ENCODE peak calls at places on chromosomes 1 and 21, in five cellular contexts. One of them, this sample, is unnamed.

GRCh38 chr21:29481641-29482040 is 182.9 kb downstream of the BACH1 start:
- DNase-seq in colonic mucosa: no peak
- DNase-seq in GM23338: no peak
- DNase-seq in cardiac muscle cell: no peak
- DNase-seq in tibial nerve: no peak
- DNase-seq in this sample: no peak

GRCh38 chr1:172640146-172640545 is 18.8 kb upstream of the FASLG start:
- DNase-seq in colonic mucosa: no peak
- DNase-seq in GM23338: no peak
- DNase-seq in tibial nerve: no peak
- DNase-seq in cardiac muscle cell: no peak
- DNase-seq in this sample: no peak

GRCh38 chr1:205532996-205533728 is 28.7 kb downstream of the CDK18 start:
- DNase-seq in cardiac muscle cell: no peak
- DNase-seq in tibial nerve: no peak
- DNase-seq in GM23338: no peak
- DNase-seq in colonic mucosa: no peak
- DNase-seq in this sample: no peak

GRCh38 chr1:178825167-178825566 is 45.7 kb downstream of the ANGPTL1 start:
- DNase-seq in GM23338: no peak
- DNase-seq in colonic mucosa: no peak
- DNase-seq in cardiac muscle cell: no peak
- DNase-seq in tibial nerve: no peak
- DNase-seq in this sample: no peak

GRCh38 chr1:31007462-31007991 is 58.0 kb downstream of the PUM1 start:
- DNase-seq in colonic mucosa: no peak
- DNase-seq in GM23338: no peak
- DNase-seq in tibial nerve: no peak
- DNase-seq in cardiac muscle cell: no peak
- DNase-seq in this sample: no peak

GRCh38 chr1:185663332-185663731 is 70.9 kb upstream of the HMCN1 start:
- DNase-seq in colonic mucosa: no peak
- DNase-seq in tibial nerve: no peak
- DNase-seq in cardiac muscle cell: no peak
- DNase-seq in GM23338: no peak
- DNase-seq in this sample: no peak

GRCh38 chr1:235015291-235015990 is 113.2 kb downstream of the TOMM20 start:
- DNase-seq in cardiac muscle cell: no peak
- DNase-seq in GM23338: no peak
- DNase-seq in tibial nerve: no peak
- DNase-seq in colonic mucosa: no peak
- DNase-seq in this sample: no peak

GRCh38 chr1:9037476-9038337 is 11.5 kb upstream of the SLC2A7 start:
- DNase-seq in GM23338: no peak
- DNase-seq in colonic mucosa: no peak
- DNase-seq in tibial nerve: no peak
- DNase-seq in cardiac muscle cell: no peak
- DNase-seq in this sample: no peak

GRCh38 chr1:209305221-209305954 is 278.1 kb upstream of the CAMK1G start:
- DNase-seq in colonic mucosa: no peak
- DNase-seq in tibial nerve: no peak
- DNase-seq in cardiac muscle cell: no peak
- DNase-seq in GM23338: no peak
- DNase-seq in this sample: no peak

GRCh38 chr1:193321242-193321842 is 134.9 kb upstream of the B3GALT2 start:
- DNase-seq in GM23338: no peak
- DNase-seq in cardiac muscle cell: no peak
- DNase-seq in colonic mucosa: no peak
- DNase-seq in tibial nerve: no peak
- DNase-seq in this sample: no peak

GRCh38 chr21:30256100-30256499 is 26.6 kb downstream of the KRTAP24-1 start:
- DNase-seq in colonic mucosa: peak
- DNase-seq in GM23338: no peak
- DNase-seq in cardiac muscle cell: no peak
- DNase-seq in tibial nerve: no peak
- DNase-seq in this sample: no peak

GRCh38 chr1:21478356-21478755 is 30.9 kb upstream of the ALPL start:
- DNase-seq in cardiac muscle cell: no peak
- DNase-seq in GM23338: no peak
- DNase-seq in tibial nerve: no peak
- DNase-seq in colonic mucosa: no peak
- DNase-seq in this sample: no peak

GRCh38 chr1:2289607-2290006 is 61.5 kb downstream of the SKI start:
- DNase-seq in tibial nerve: no peak
- DNase-seq in GM23338: no peak
- DNase-seq in colonic mucosa: no peak
- DNase-seq in cardiac muscle cell: no peak
- DNase-seq in this sample: no peak

GRCh38 chr21:36321325-36322082 is 1.5 kb downstream of the MORC3 start:
- DNase-seq in tibial nerve: no peak
- DNase-seq in GM23338: peak
- DNase-seq in cardiac muscle cell: peak
- DNase-seq in colonic mucosa: no peak
- DNase-seq in this sample: no peak

GRCh38 chr1:226054519-226055327 is 7.8 kb upstream of the H3-3A start:
- DNase-seq in GM23338: no peak
- DNase-seq in cardiac muscle cell: no peak
- DNase-seq in colonic mucosa: no peak
- DNase-seq in tibial nerve: no peak
- DNase-seq in this sample: no peak

GRCh38 chr1:32398401-32398800 is 4.2 kb upstream of the BSDC1 start:
- DNase-seq in colonic mucosa: no peak
- DNase-seq in cardiac muscle cell: no peak
- DNase-seq in GM23338: no peak
- DNase-seq in tibial nerve: no peak
- DNase-seq in this sample: no peak

GRCh38 chr1:116232989-116233514 is 121.9 kb downstream of the MAB21L3 start:
- DNase-seq in tibial nerve: no peak
- DNase-seq in colonic mucosa: no peak
- DNase-seq in GM23338: no peak
- DNase-seq in cardiac muscle cell: peak
- DNase-seq in this sample: no peak

DNA sequence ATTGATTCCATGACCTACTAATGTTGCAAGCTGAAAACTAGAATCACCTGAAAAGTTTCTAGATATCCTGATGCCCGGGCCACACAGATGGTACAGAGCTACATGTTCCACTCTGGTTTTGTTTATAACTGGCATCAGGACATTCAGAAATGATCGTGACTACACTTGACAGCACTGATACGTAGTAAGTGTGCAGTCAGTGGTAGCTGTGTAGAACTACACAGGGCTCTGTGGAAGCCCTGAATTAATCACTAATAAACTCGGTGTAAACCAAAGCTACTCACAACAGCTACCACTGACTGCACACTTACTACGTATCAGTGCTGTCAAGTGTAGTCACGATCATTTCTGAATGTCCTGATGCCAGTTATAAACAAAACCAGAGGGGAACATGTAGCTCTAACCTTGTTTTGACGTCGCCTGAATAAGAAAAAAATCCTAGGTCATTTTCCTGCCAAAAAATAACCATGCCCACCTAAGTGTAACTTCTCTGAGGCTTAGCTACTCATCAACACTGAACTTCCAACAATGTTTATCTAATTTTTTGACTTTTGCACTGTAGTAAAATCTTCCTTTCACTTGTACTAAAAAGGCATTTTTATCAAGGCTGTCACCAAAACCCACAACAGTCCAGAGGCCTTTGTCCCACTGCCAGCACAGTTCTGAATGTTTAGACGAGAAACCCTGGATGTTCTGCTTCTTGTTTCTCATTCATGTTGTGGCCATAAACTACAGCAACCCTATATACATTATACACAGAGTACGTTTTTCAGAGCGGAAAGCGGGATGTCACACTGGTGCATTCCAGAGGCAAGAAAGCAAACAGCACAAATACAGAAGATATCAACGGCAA is 149.6 kb downstream of the TGFBR3 start:
- DNase-seq in colonic mucosa: no peak
- DNase-seq in tibial nerve: no peak
- DNase-seq in cardiac muscle cell: no peak
- DNase-seq in GM23338: no peak
- DNase-seq in this sample: no peak
- H3K4me3 ChIP-seq in colonic mucosa: no peak
- H3K4me3 ChIP-seq in tibial nerve: no peak
- H3K4me3 ChIP-seq in cardiac muscle cell: no peak
- H3K4me3 ChIP-seq in GM23338: no peak
- H3K4me3 ChIP-seq in this sample: no peak

GRCh38 chr1:45554198-45554597 is 3.6 kb downstream of the AKR1A1 start:
- DNase-seq in tibial nerve: no peak
- DNase-seq in colonic mucosa: no peak
- DNase-seq in GM23338: no peak
- DNase-seq in cardiac muscle cell: no peak
- DNase-seq in this sample: no peak

GRCh38 chr1:45550401-45551305 is at the start of gene AKR1A1:
- DNase-seq in cardiac muscle cell: peak
- DNase-seq in tibial nerve: peak
- DNase-seq in GM23338: peak
- DNase-seq in colonic mucosa: peak
- DNase-seq in this sample: peak

GRCh38 chr1:45557422-45557944 is 6.9 kb downstream of the AKR1A1 start:
- DNase-seq in GM23338: no peak
- DNase-seq in colonic mucosa: no peak
- DNase-seq in cardiac muscle cell: no peak
- DNase-seq in tibial nerve: no peak
- DNase-seq in this sample: no peak

GRCh38 chr1:45551684-45552083 is 1.1 kb downstream of the AKR1A1 start:
- DNase-seq in colonic mucosa: no peak
- DNase-seq in GM23338: no peak
- DNase-seq in cardiac muscle cell: no peak
- DNase-seq in tibial nerve: no peak
- DNase-seq in this sample: no peak

DNA sequence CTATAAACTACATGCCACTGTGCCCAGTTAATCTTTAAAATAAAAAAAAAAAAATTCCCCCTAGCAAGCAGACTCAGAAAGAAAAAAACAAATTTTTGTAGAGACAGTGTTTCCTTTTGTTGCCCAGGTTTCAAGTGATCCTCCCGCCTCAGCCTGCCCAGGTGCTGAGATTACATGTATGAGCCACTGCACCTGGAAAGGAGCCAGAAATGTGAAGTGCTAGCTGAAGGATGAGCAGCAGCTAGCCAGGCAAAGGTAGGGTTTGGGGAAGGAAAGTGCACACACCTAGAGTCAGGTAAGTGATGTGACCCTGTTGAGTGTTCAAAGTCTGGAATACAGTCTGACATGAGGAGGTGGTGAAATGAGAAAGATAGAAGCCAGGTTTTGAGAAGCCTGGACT is 1.7 kb downstream of the AKR1A1 start:
- DNase-seq in GM23338: no peak
- DNase-seq in tibial nerve: no peak
- DNase-seq in cardiac muscle cell: no peak
- DNase-seq in colonic mucosa: peak
- DNase-seq in this sample: no peak
- H3K4me3 ChIP-seq in GM23338: peak
- H3K4me3 ChIP-seq in tibial nerve: no peak
- H3K4me3 ChIP-seq in cardiac muscle cell: no peak
- H3K4me3 ChIP-seq in colonic mucosa: no peak
- H3K4me3 ChIP-seq in this sample: no peak

GRCh38 chr1:43554444-43554992 is 23.8 kb downstream of the PTPRF start:
- DNase-seq in GM23338: peak
- DNase-seq in colonic mucosa: no peak
- DNase-seq in tibial nerve: no peak
- DNase-seq in cardiac muscle cell: peak
- DNase-seq in this sample: no peak

GRCh38 chr1:43559714-43560113 is 29.0 kb downstream of the PTPRF start:
- DNase-seq in cardiac muscle cell: no peak
- DNase-seq in tibial nerve: no peak
- DNase-seq in GM23338: no peak
- DNase-seq in colonic mucosa: no peak
- DNase-seq in this sample: no peak

GRCh38 chr1:43557744-43558245 is 27.1 kb downstream of the PTPRF start:
- DNase-seq in cardiac muscle cell: no peak
- DNase-seq in GM23338: peak
- DNase-seq in colonic mucosa: peak
- DNase-seq in tibial nerve: no peak
- DNase-seq in this sample: no peak

GRCh38 chr1:43558346-43558841 is 27.7 kb downstream of the PTPRF start:
- DNase-seq in GM23338: peak
- DNase-seq in cardiac muscle cell: peak
- DNase-seq in colonic mucosa: peak
- DNase-seq in tibial nerve: no peak
- DNase-seq in this sample: no peak

DNA sequence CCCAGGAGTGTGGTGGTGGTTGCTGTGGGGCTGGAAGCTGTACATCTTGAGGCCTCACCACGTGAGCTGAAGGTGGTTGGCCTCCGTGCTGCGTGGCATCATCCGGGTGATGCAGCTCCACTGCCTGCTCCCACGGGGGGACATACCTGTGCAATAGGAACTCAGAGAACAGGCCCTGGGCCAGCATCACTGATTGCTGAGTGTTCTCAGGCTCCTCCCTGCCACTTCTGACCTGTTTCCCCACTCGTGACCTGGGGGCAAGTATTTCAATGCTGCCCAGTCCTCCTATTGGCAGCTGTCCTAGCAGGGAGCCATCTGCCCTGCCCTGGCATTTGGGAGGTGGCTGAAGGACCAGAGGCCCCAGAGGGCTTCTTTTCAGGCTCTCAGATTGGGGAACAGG is 26.1 kb downstream of the PTPRF start:
- DNase-seq in tibial nerve: no peak
- DNase-seq in cardiac muscle cell: no peak
- DNase-seq in GM23338: no peak
- DNase-seq in colonic mucosa: no peak
- DNase-seq in this sample: no peak
- H3K4me3 ChIP-seq in tibial nerve: no peak
- H3K4me3 ChIP-seq in cardiac muscle cell: no peak
- H3K4me3 ChIP-seq in GM23338: no peak
- H3K4me3 ChIP-seq in colonic mucosa: no peak
- H3K4me3 ChIP-seq in this sample: no peak

GRCh38 chr1:54885863-54886723 is 902 bp downstream of the DHCR24 start:
- DNase-seq in colonic mucosa: peak
- DNase-seq in GM23338: peak
- DNase-seq in cardiac muscle cell: peak
- DNase-seq in tibial nerve: no peak
- DNase-seq in this sample: no peak

GRCh38 chr1:54883349-54884102 is 3.5 kb downstream of the DHCR24 start:
- DNase-seq in tibial nerve: peak
- DNase-seq in GM23338: no peak
- DNase-seq in colonic mucosa: no peak
- DNase-seq in cardiac muscle cell: no peak
- DNase-seq in this sample: no peak

GRCh38 chr1:54884135-54884586 is 2.8 kb downstream of the DHCR24 start:
- DNase-seq in GM23338: no peak
- DNase-seq in cardiac muscle cell: no peak
- DNase-seq in colonic mucosa: no peak
- DNase-seq in tibial nerve: no peak
- DNase-seq in this sample: no peak

GRCh38 chr1:54885237-54885679 is 1.7 kb downstream of the DHCR24 start:
- DNase-seq in cardiac muscle cell: no peak
- DNase-seq in tibial nerve: no peak
- DNase-seq in GM23338: no peak
- DNase-seq in colonic mucosa: no peak
- DNase-seq in this sample: no peak

DNA sequence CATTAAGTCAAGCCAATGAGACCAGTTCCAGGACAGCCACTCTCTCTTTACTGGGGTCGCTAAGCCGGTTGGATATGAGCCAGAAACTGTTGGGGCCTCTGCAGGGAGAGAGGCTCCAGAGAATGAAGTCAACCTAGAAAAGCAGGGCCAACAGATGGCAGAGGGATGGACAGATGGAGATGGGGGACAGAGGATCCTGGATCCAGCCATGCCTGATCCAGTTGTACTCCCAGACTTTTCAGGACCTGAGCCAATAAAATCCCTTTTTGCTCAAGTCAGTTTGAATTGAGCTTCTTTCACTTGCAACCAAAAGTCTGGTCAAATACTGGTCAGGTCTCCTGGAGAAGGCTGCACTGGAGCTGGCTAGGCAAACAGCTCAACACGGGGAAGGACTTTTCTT is 2.2 kb downstream of the DHCR24 start:
- DNase-seq in GM23338: no peak
- DNase-seq in colonic mucosa: no peak
- DNase-seq in tibial nerve: no peak
- DNase-seq in cardiac muscle cell: no peak
- DNase-seq in this sample: no peak
- H3K4me3 ChIP-seq in GM23338: peak
- H3K4me3 ChIP-seq in colonic mucosa: no peak
- H3K4me3 ChIP-seq in tibial nerve: no peak
- H3K4me3 ChIP-seq in cardiac muscle cell: no peak
- H3K4me3 ChIP-seq in this sample: no peak

This sample was measured in iPS DF 6.9.